ENCODE peak calls at places on chromosomes 7 and 10, in eight cellular contexts. V is OCI-LY7, D is GM23248, C is GM23338, B is hepatocyte, R is HCT116, M is neural progenitor cell, X is PC-3. N is an unnamed sample.
A peak's percentile ranks its signal among the peaks of the same experiment; 100 is the strongest.

GRCh38 chr10:73593110-73593509 is 2.0 kb upstream of the USP54 start:
- DNase-seq in V (no peak), D (no peak), C (no peak), B (no peak), R (no peak), M (no peak), X (no peak), N (no peak)

GRCh38 chr7:137741443-137741842 is 105.3 kb downstream of the DGKI start:
- DNase-seq in V (no peak), D (no peak), C (no peak), B (no peak), R (no peak), M (no peak), X (no peak), N (peak; percentile 94)

GRCh38 chr7:3250725-3251124 is 50.3 kb upstream of the SDK1 start:
- DNase-seq in V (no peak), D (no peak), C (no peak), B (no peak), R (no peak), M (no peak), X (no peak), N (no peak)

GRCh38 chr7:151093748-151094147 is 7.5 kb downstream of the AGAP3 start:
- DNase-seq in V (no peak), D (no peak), C (no peak), B (no peak), R (no peak), M (no peak), X (no peak), N (no peak)

GRCh38 chr7:148914208-148914777 is 30.2 kb upstream of the EZH2 start:
- DNase-seq in V (no peak), D (peak; percentile 68), C (no peak), B (peak; percentile 37), R (peak; percentile 71), M (no peak), X (peak; percentile 88), N (no peak)

GRCh38 chr10:81101062-81101461 is 563.4 kb downstream of the SH2D4B start:
- DNase-seq in V (no peak), D (no peak), C (no peak), B (no peak), R (no peak), M (no peak), X (no peak), N (no peak)

GRCh38 chr7:4123823-4124222 is 558.3 kb upstream of the FOXK1 start:
- DNase-seq in V (no peak), D (no peak), C (no peak), B (no peak), R (no peak), M (no peak), X (peak; percentile 54), N (no peak)

GRCh38 chr10:124217906-124218769 is 124.7 kb upstream of the CHST15 start:
- DNase-seq in V (peak; percentile 32), D (no peak), C (peak; percentile 73), B (no peak), R (peak; percentile 10), M (peak; percentile 43), X (peak; percentile 3), N (no peak)

GRCh38 chr10:69332278-69333010 is 54.1 kb downstream of the HK1 start:
- DNase-seq in V (no peak), D (peak; percentile 24), C (no peak), B (no peak), R (no peak), M (no peak), X (no peak), N (no peak)

GRCh38 chr7:106284516-106285050 is at the start of gene NAMPT:
- DNase-seq in V (peak; percentile 55), D (peak; percentile 51), C (peak; percentile 63), B (peak; percentile 75), R (no peak), M (peak; percentile 80), X (peak; percentile 36), N (peak; percentile 60)

GRCh38 chr7:109437957-109438356 is 868.3 kb downstream of the DNAJB9 start:
- DNase-seq in V (no peak), D (no peak), C (no peak), B (no peak), R (no peak), M (no peak), X (no peak), N (no peak)

GRCh38 chr10:116356833-116357232 is 32.6 kb downstream of the CCDC172 start:
- DNase-seq in V (no peak), D (no peak), C (no peak), B (no peak), R (no peak), M (no peak), X (no peak), N (no peak)

GRCh38 chr7:114959931-114960330 is 38.0 kb downstream of the MDFIC start:
- DNase-seq in V (no peak), D (no peak), C (no peak), B (no peak), R (no peak), M (no peak), X (no peak), N (no peak)

GRCh38 chr10:3418041-3418760 is 245.6 kb upstream of the PITRM1 start:
- DNase-seq in V (no peak), D (no peak), C (no peak), B (no peak), R (no peak), M (no peak), X (no peak), N (no peak)

GRCh38 chr10:71292624-71293445 is 26.2 kb upstream of the SLC29A3 start:
- DNase-seq in V (no peak), D (no peak), C (no peak), B (no peak), R (no peak), M (no peak), X (no peak), N (no peak)

GRCh38 chr7:47069385-47070076 is 512.4 kb downstream of the TNS3 start:
- DNase-seq in V (no peak), D (peak; percentile 20), C (no peak), B (no peak), R (no peak), M (no peak), X (no peak), N (no peak)

GRCh38 chr7:4683884-4684565 is 1.9 kb downstream of the FOXK1 start:
- DNase-seq in V (peak; percentile 33), D (peak; percentile 84), C (no peak), B (peak; percentile 58), R (no peak), M (no peak), X (peak; percentile 68), N (peak; percentile 24)

GRCh38 chr10:59134785-59135184 is 41.7 kb upstream of the PHYHIPL start:
- DNase-seq in V (no peak), D (no peak), C (no peak), B (no peak), R (no peak), M (no peak), X (no peak), N (no peak)

GRCh38 chr7:116030626-116031276 is at the start of gene TFEC:
- DNase-seq in V (no peak), D (no peak), C (no peak), B (no peak), R (no peak), M (no peak), X (peak; percentile 24), N (peak; percentile 29)

DNA sequence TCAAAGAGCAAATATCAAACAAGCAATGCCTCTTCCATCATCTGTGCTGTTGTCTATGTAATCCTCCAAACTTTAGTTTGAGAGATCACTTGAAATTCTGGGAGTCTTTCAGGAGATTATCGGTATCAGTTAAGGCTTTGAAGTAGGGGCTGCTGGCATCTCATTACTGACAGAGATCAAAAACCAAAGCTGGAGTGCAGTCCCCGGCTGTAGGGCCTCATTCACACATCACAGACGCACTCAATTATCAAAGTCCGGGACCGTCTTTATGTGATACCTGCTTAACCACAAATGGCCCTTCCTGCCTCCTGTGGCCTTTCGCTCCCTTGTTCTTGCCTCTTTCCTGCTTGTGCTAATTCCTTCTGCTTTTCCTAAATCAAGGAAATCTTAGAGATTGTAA is 179.2 kb upstream of the LYZL1 start:
- DNase-seq in V (no peak), D (no peak), C (no peak), B (no peak), R (no peak), M (peak; percentile 26), X (no peak), N (no peak)
- TF ChIP-seq EZH2phosphoT487 in V (no peak), D (no peak), C (no peak), B (no peak), R (no peak), M (no peak), X (no peak), N (no peak)

GRCh38 chr7:134710854-134711624 is 64.4 kb downstream of the BPGM start:
- DNase-seq in V (no peak), D (peak; percentile 38), C (no peak), B (peak; percentile 34), R (no peak), M (no peak), X (peak; percentile 10), N (no peak)

GRCh38 chr7:134710511-134710853 is 63.8 kb downstream of the BPGM start:
- DNase-seq in V (no peak), D (no peak), C (no peak), B (no peak), R (no peak), M (no peak), X (no peak), N (no peak)

GRCh38 chr7:134718211-134718875 is 61.1 kb upstream of the CALD1 start:
- DNase-seq in V (no peak), D (no peak), C (no peak), B (no peak), R (no peak), M (no peak), X (no peak), N (no peak)

GRCh38 chr7:134712196-134712595 is 65.5 kb downstream of the BPGM start:
- DNase-seq in V (no peak), D (peak; percentile 30), C (no peak), B (no peak), R (no peak), M (no peak), X (no peak), N (no peak)

GRCh38 chr7:134714791-134715190 is 64.6 kb upstream of the CALD1 start:
- DNase-seq in V (no peak), D (no peak), C (no peak), B (no peak), R (no peak), M (no peak), X (no peak), N (no peak)
- TF ChIP-seq EZH2phosphoT487 in V (no peak), D (no peak), C (no peak), B (no peak), R (no peak), M (no peak), X (no peak), N (no peak)

GRCh38 chr10:24962998-24963397 is 10.6 kb upstream of the PRTFDC1 start:
- DNase-seq in V (no peak), D (peak; percentile 43), C (no peak), B (peak; percentile 71), R (peak; percentile 90), M (no peak), X (peak; percentile 94), N (no peak)
- TF ChIP-seq EZH2phosphoT487 in V (no peak), D (no peak), C (no peak), B (no peak), R (no peak), M (no peak), X (no peak), N (no peak)

DNA sequence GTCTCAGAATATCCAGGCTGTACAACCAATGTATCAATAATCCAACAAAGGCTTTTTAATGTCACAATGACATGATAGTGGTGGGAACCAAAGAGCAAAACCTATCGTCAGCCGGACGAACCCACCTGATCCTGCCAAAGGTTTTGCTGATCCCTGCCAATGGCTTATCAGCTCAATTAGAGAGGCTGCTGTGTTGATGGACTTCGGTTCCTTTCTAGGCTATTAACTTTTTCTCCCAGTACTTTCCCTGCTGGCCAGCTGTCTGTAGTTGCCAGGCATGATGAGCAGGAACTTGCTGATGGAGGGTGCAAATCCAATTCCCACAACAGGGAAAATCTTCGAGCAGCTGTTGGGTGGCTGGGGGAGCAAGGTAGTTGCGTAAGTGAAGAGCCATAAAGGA is 2.4 kb downstream of the LMOD2 start:
- DNase-seq in V (no peak), D (no peak), C (no peak), B (no peak), R (no peak), M (no peak), X (no peak), N (no peak)
- TF ChIP-seq EZH2phosphoT487 in V (no peak), D (no peak), C (no peak), B (no peak), R (no peak), M (no peak), X (no peak), N (no peak)